ENCODE peak calls at places on chromosomes 6 and 20, in ten cellular contexts. I is ureter; C is KG1; Y is PC-9; P is stimulated activated CD4-positive, alpha-beta T cell treated with anti-CD3 and anti-CD28 coated beads, Interleukin-2, amount 100 ng/mL, for 4 hours; D is GOT3; R is T1000; Z is transverse colon; E is neural crest cell; M is left ventricle myocardium inferior. X is an unnamed sample.

GRCh38 chr6:35089216-35089934 is 51.8 kb downstream of the TCP11 start:
- DNase-seq in C (no peak), D (no peak), Z (no peak), M (no peak), E (no peak), P (no peak), I (peak; percentile 30), R (no peak), Y (no peak), X (no peak)

GRCh38 chr6:55531496-55531895 is 47.5 kb downstream of the HMGCLL1 start:
- DNase-seq in Y (no peak), C (no peak), E (no peak), I (no peak), D (no peak), P (no peak), Z (no peak), R (no peak), M (no peak), X (no peak)

GRCh38 chr6:139846538-139847321 is 472.3 kb upstream of the CITED2 start:
- DNase-seq in I (no peak), D (no peak), Z (peak; percentile 47), M (no peak), C (peak; percentile 32), E (no peak), Y (no peak), P (no peak), R (no peak), X (peak; percentile 46)

GRCh38 chr6:16766836-16767745 is 5.8 kb upstream of the ATXN1 start:
- DNase-seq in I (no peak), Z (no peak), M (no peak), E (no peak), R (no peak), Y (no peak), C (no peak), D (no peak), P (no peak), X (no peak)

GRCh38 chr6:6972456-6972855 is 135.3 kb upstream of the RREB1 start:
- DNase-seq in R (no peak), Z (no peak), E (no peak), I (no peak), C (no peak), M (no peak), D (no peak), Y (peak; percentile 43), P (no peak), X (no peak)

GRCh38 chr6:24251339-24251738 is 106.5 kb downstream of the DCDC2 start:
- DNase-seq in P (no peak), Z (no peak), M (no peak), I (no peak), C (no peak), Y (no peak), E (no peak), R (no peak), D (no peak), X (no peak)

GRCh38 chr6:38955876-38956275 is 92.7 kb upstream of the GLP1R start:
- DNase-seq in M (peak; percentile 17), D (no peak), C (no peak), R (no peak), Y (no peak), P (no peak), E (no peak), Z (no peak), I (no peak), X (no peak)

GRCh38 chr6:161434331-161434730 is 160.5 kb upstream of the AGPAT4 start:
- DNase-seq in E (no peak), C (no peak), M (no peak), D (no peak), I (no peak), R (no peak), Y (no peak), Z (no peak), P (no peak), X (no peak)

GRCh38 chr20:25484911-25485511 is 77.5 kb downstream of the GINS1 start:
- DNase-seq in R (no peak), D (no peak), I (no peak), Y (peak; percentile 78), P (no peak), C (no peak), E (no peak), Z (no peak), M (no peak), X (no peak)